ENCODE peak calls at places on chromosome 2, in four cellular contexts. I is HepG2, U is HCT116, Y is K562. H is an unnamed sample.

GRCh38 chr2:101961287-101962242 is 30.2 kb upstream of the IL1R2 start:
- DNase-seq in I (peak), U (no peak), Y (no peak), H (no peak)

GRCh38 chr2:222904557-222905258 is 43.9 kb downstream of the ACSL3 start:
- DNase-seq in I (no peak), U (no peak), Y (no peak), H (no peak)

GRCh38 chr2:109135572-109136185 is 6.7 kb downstream of the SH3RF3 start:
- DNase-seq in I (no peak), U (no peak), Y (no peak), H (no peak)

GRCh38 chr2:38957972-38958371 is 68.3 kb downstream of the ARHGEF33 start:
- DNase-seq in I (no peak), U (no peak), Y (no peak), H (no peak)

GRCh38 chr2:18800240-18800971 is 211.0 kb upstream of the NT5C1B start:
- DNase-seq in I (peak), U (no peak), Y (no peak), H (peak)

GRCh38 chr2:14303366-14304115 is 329.0 kb upstream of the LRATD1 start:
- DNase-seq in I (no peak), U (no peak), Y (no peak), H (no peak)

GRCh38 chr2:15714002-15714401 is 122.3 kb downstream of the DDX1 start:
- DNase-seq in I (no peak), U (no peak), Y (no peak), H (no peak)

GRCh38 chr2:19844750-19845149 is 57.0 kb downstream of the TTC32 start:
- DNase-seq in I (no peak), U (no peak), Y (no peak), H (no peak)

GRCh38 chr2:74544634-74545033 is 9.1 kb downstream of the LOXL3 start:
- DNase-seq in I (no peak), U (no peak), Y (peak), H (no peak)

GRCh38 chr2:142874293-142874814 is 3.1 kb upstream of the KYNU start:
- DNase-seq in I (peak), U (no peak), Y (no peak), H (no peak)

GRCh38 chr2:134202361-134202760 is 51.5 kb upstream of the MGAT5 start:
- DNase-seq in I (no peak), U (no peak), Y (no peak), H (no peak)

GRCh38 chr2:225326969-225327368 is 72.5 kb upstream of the NYAP2 start:
- DNase-seq in I (no peak), U (no peak), Y (no peak), H (no peak)

GRCh38 chr2:66421618-66422017 is 13.3 kb upstream of the MEIS1 start:
- DNase-seq in I (no peak), U (no peak), Y (no peak), H (no peak)

GRCh38 chr2:241796610-241797138 is 12.3 kb upstream of the NEU4 start:
- DNase-seq in I (no peak), U (no peak), Y (no peak), H (no peak)

GRCh38 chr2:230938516-230939065 is 13.5 kb upstream of the GPR55 start:
- DNase-seq in I (no peak), U (no peak), Y (no peak), H (no peak)

GRCh38 chr2:60152226-60152833 is 401.1 kb downstream of the BCL11A start:
- DNase-seq in I (peak), U (peak), Y (peak), H (peak)

GRCh38 chr2:159738509-159739390 is 26.4 kb downstream of the MARCHF7 start:
- DNase-seq in I (no peak), U (no peak), Y (peak), H (no peak)

GRCh38 chr2:109494351-109494750 is 119.4 kb downstream of the SEPTIN10 start:
- DNase-seq in I (no peak), U (no peak), Y (no peak), H (no peak)

GRCh38 chr2:205527801-205528200 is 154.5 kb upstream of the NRP2 start:
- DNase-seq in I (no peak), U (no peak), Y (no peak), H (no peak)

DNA sequence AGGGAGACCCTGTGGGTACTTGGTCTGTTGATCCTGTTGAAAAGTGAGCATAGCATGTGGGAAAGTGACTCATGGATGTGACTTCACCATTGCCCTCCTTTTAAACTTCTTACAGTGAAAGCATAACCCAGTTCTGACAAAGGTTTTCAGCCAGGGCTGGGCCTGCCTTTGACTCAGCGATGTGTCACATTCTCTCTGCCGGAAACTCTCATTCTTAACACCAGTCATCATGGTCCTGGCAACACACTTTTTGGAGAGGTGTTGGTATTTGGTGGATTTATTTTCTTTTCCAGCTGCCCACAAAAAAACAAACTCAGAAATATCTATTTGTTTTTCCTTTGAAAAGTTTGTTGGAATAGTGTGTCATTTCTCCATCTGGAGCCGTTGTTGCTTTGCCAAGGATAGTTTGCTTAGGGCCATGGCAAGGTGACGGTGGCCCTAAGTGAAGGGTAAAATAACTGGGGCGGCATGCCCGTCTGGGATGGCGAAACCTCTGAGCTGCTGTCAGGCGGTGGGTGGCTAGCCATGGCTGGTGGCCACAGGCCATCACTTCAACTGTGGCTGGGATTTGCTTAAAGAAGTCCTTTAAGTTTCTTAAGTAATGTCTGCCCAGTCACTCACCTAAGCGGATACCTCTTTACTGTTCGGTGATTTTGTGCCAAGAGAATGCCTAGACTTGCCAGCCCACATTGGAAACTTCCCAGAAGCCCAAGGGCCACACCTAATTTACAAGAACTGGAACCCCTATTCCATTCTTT is 123.3 kb downstream of the LTBP1 start:
- DNase-seq in I (peak), U (peak), Y (peak), H (peak)
- TF ChIP-seq JUND in I (no peak), U (peak), Y (peak), H (no peak)

GRCh38 chr2:197363998-197364397 is 53.4 kb upstream of the ANKRD44 start:
- DNase-seq in I (no peak), U (no peak), Y (no peak), H (no peak)
- TF ChIP-seq JUND in I (no peak), U (no peak), Y (no peak), H (no peak)

GRCh38 chr2:199306116-199306515 is 151.6 kb downstream of the SATB2 start:
- DNase-seq in I (no peak), U (no peak), Y (no peak), H (no peak)

GRCh38 chr2:199308567-199308966 is 149.2 kb downstream of the SATB2 start:
- DNase-seq in I (no peak), U (no peak), Y (no peak), H (no peak)

GRCh38 chr2:199307461-199307860 is 150.3 kb downstream of the SATB2 start:
- DNase-seq in I (no peak), U (no peak), Y (no peak), H (no peak)

GRCh38 chr2:199303814-199304213 is 153.9 kb downstream of the SATB2 start:
- DNase-seq in I (no peak), U (no peak), Y (no peak), H (no peak)

GRCh38 chr2:199302851-199303250 is 154.9 kb downstream of the SATB2 start:
- DNase-seq in I (no peak), U (no peak), Y (no peak), H (no peak)
- TF ChIP-seq JUND in I (no peak), U (no peak), Y (no peak), H (no peak)

GRCh38 chr2:57943271-57943670 is 103.3 kb upstream of the VRK2 start:
- DNase-seq in I (no peak), U (no peak), Y (no peak), H (no peak)

GRCh38 chr2:57941826-57942225 is 104.8 kb upstream of the VRK2 start:
- DNase-seq in I (no peak), U (no peak), Y (no peak), H (no peak)

GRCh38 chr2:57947398-57947797 is 99.2 kb upstream of the VRK2 start:
- DNase-seq in I (no peak), U (no peak), Y (no peak), H (no peak)
- TF ChIP-seq JUND in I (no peak), U (no peak), Y (no peak), H (no peak)

DNA sequence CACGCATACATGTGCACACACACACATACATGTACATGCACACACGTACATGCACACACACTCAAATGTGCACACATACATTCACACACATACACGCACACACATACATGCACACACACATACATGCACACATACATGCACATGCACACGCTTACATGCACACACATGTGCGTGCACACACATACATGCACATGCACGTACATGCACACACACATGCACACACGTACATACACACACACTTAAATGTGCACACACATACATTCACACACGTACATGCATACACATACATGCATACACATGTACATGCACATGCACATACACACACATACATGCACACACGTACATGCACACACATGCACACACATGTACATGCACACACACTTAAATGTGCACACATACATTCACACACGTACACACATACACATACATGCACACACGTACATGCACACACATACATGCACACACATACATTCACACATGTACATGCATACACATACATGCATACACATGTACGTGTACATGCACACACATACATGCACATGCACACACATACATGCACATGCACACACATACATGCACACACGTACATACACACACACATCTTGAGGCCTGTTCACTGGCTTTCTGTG is 283.7 kb upstream of the ID2 start:
- DNase-seq in I (no peak), U (no peak), Y (no peak), H (no peak)
- TF ChIP-seq JUND in I (no peak), U (no peak), Y (no peak), H (no peak)

GRCh38 chr2:47194410-47194809 is 39.3 kb upstream of the STPG4 start:
- DNase-seq in I (no peak), U (no peak), Y (no peak), H (no peak)

GRCh38 chr2:47201224-47201623 is 46.1 kb upstream of the STPG4 start:
- DNase-seq in I (no peak), U (no peak), Y (no peak), H (no peak)

GRCh38 chr2:47196499-47196898 is 41.4 kb upstream of the STPG4 start:
- DNase-seq in I (no peak), U (no peak), Y (no peak), H (no peak)

GRCh38 chr2:47195149-47195548 is 40.0 kb upstream of the STPG4 start:
- DNase-seq in I (no peak), U (no peak), Y (no peak), H (no peak)

GRCh38 chr2:47198985-47199451 is 43.9 kb upstream of the STPG4 start:
- DNase-seq in I (no peak), U (no peak), Y (peak), H (peak)
- TF ChIP-seq JUND in I (no peak), U (no peak), Y (peak), H (no peak)

GRCh38 chr2:168486440-168486839 is 30.4 kb downstream of the CERS6 start:
- DNase-seq in I (no peak), U (no peak), Y (no peak), H (no peak)

GRCh38 chr2:168494190-168494711 is 38.2 kb downstream of the CERS6 start:
- DNase-seq in I (peak), U (peak), Y (peak), H (no peak)

GRCh38 chr2:168490015-168490874 is 34.2 kb downstream of the CERS6 start:
- DNase-seq in I (peak), U (no peak), Y (peak), H (no peak)

GRCh38 chr2:168495524-168495923 is 39.5 kb downstream of the CERS6 start:
- DNase-seq in I (no peak), U (no peak), Y (no peak), H (no peak)

DNA sequence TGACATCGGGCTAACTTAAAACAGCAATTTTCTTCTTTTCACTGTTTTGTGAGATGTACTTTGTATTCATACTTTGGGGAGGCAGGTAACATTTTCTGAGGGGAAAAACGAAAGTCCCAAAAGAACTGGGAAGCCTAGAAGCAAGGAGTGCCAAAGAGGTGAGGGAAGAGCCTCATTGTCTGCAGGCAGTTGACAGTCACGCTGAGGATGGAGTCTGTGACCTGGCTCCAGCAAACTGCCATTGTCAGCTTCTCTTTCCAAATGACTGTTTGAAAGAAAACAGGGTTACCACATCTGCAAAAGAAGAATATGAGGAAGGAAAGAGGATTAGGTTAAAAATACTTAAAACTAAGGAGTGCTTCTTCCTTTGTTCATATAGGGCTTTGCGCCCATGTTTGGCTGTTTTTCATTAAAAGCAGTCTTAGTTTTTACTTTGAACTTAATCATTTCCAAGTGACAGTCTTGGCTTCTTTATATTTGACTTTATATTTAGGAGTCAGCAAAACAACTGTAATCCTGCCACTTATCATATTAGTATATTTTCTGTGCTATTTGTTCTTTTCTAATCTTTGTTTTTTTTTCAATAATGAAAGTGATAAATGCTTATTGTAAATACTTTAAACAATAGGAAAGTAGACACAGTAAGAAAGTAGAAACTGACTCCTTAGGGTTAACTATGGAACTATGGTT is 35.0 kb downstream of the CERS6 start:
- DNase-seq in I (no peak), U (no peak), Y (peak), H (no peak)
- TF ChIP-seq JUND in I (no peak), U (no peak), Y (no peak), H (no peak)

DNA sequence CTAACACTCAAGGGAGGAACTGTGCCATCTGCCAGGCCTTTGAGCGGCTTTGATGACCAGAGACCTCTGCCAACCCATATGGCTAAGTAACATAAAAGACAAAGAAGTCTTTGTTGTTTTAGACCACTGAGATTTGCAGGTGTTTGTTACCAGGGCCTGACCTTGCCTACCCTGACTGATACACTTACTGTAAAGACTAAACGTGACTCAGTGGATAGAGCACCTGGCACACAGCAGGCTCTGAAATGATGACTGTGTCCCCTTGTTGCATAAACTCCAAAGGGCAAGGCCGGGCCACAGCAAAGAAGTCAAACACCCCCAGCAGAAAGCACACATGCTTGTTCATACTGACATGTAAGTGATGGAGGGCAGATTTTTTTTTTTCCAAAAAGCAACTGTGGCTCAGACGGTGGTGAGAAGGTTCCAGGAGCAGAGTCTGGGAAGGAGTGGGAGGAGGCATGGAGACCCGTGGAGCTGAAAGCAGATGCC is 7.7 kb upstream of the TEX51 start:
- DNase-seq in I (no peak), U (no peak), Y (no peak), H (no peak)
- TF ChIP-seq JUND in I (no peak), U (no peak), Y (no peak), H (no peak)

DNA sequence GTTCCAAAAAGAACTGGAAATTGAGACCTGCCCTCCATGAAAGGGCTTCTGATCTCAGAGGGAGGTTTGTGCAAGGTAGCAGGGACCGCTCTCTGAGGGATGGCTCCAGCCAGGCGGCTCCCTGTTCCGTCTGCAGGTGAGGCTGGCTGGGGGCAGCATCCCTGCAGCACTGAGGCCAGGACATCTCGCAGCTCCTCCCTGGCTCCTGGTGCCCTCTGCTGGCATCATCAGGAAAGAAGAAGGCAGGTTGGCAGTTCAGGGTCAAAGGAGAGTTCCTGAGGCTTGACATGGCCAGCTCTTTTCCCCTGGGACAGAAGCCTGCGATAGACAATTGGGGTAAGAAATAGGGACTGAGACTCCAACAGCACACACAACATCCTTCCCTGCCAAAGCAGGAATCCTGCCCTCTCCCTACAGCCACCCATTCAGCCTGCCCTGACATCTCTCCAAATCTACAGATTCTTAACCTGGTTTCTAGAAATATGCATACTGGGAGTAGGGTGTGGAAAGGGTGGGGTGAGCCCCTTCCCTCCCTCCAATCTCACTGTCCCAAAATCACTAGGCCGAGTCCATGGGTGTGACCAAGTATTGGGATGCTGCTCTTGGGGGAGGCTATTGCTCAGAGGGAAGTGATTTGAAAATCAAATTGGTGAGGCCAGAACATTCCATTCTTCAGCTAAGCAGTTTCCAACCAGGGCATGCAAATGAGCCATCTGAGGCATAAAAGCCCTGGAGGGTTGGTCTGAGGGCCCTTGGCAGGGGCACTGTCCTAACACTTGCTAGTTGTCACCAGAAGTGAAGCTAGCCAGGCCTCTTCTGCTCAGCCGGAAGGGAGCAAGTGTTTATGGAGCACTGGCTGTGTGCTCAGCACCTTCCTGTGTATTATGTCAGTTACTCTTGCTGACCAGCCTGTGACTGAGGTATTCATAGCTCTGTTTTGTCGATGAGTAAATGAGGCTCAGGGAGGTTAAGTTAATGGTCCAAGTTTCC is 185.4 kb downstream of the TFCP2L1 start:
- DNase-seq in I (no peak), U (peak), Y (no peak), H (peak)
- TF ChIP-seq JUND in I (no peak), U (no peak), Y (no peak), H (no peak)

GRCh38 chr2:85994897-85995647 is 106.3 kb upstream of the ST3GAL5 start:
- DNase-seq in I (no peak), U (no peak), Y (no peak), H (no peak)

GRCh38 chr2:85998071-85998991 is 107.4 kb downstream of the POLR1A start:
- DNase-seq in I (no peak), U (no peak), Y (no peak), H (no peak)

GRCh38 chr2:85997016-85997970 is 108.4 kb downstream of the POLR1A start:
- DNase-seq in I (no peak), U (no peak), Y (peak), H (no peak)

GRCh38 chr2:85995648-85996529 is 107.1 kb upstream of the ST3GAL5 start:
- DNase-seq in I (no peak), U (no peak), Y (no peak), H (no peak)

DNA sequence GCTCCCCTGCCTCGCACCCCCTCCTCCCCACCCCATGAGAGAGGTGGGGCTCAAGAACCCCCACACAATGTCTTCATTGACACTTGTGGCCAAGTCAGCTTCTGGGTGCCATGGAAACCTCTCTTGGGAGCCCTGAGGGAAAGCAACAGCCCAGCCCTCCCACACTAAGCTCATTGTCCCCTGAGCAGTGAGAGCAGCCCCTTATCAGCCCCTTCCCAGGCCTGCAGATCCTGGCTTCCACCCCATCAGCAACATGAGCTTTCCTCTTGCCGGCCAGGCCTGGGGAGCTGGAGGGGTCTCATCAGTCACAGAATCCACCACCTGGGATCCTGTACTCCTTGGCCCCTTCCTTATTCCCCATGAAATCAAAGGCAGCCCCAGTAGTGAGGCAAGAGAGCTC is 107.8 kb upstream of the ST3GAL5 start:
- DNase-seq in I (no peak), U (no peak), Y (peak), H (no peak)
- TF ChIP-seq JUND in I (no peak), U (no peak), Y (peak), H (no peak)